ENCODE peak calls at places on chromosome 9, in four cellular contexts. T is stimulated activated naive CD8-positive, alpha-beta T cell treated with anti-CD3 and anti-CD28 coated beads, Interleukin-15, Interleukin-2, amounts not matched to agents 100 U/mL and 50 U/mL, for 24 hours; A is hepatic stellate cell; M is T-helper 9 cell. Y is an unnamed sample.

GRCh38 chr9:126420643-126421564 is 94.3 kb downstream of the MVB12B start:
- DNase-seq in T (no peak), A (no peak), M (no peak), Y (no peak)

GRCh38 chr9:93086445-93087224 is 9.4 kb upstream of the CARD19 start:
- DNase-seq in T (no peak), A (no peak), M (no peak), Y (no peak)

GRCh38 chr9:131645078-131645776 is 94.6 kb downstream of the RAPGEF1 start:
- DNase-seq in T (no peak), A (peak; percentile 19), M (no peak), Y (no peak)

GRCh38 chr9:101727621-101728524 is 10.6 kb downstream of the GRIN3A start:
- DNase-seq in T (peak; percentile 14), A (no peak), M (no peak), Y (peak; percentile 13)

GRCh38 chr9:117768740-117769400 is 64.7 kb downstream of the TLR4 start:
- DNase-seq in T (no peak), A (no peak), M (no peak), Y (no peak)

GRCh38 chr9:124686918-124687317 is 84.2 kb downstream of the NR6A1 start:
- DNase-seq in T (no peak), A (no peak), M (no peak), Y (no peak)

GRCh38 chr9:137429974-137430722 is 7.0 kb downstream of the NOXA1 start:
- DNase-seq in T (no peak), A (no peak), M (no peak), Y (no peak)

GRCh38 chr9:129868571-129869486 is 33.6 kb downstream of the USP20 start:
- DNase-seq in T (peak; percentile 81), A (no peak), M (peak; percentile 87), Y (no peak)

GRCh38 chr9:83569326-83569725 is 31.1 kb upstream of the FRMD3 start:
- DNase-seq in T (no peak), A (no peak), M (no peak), Y (peak; percentile 38)

GRCh38 chr9:14561929-14562386 is 131.3 kb downstream of the ZDHHC21 start:
- DNase-seq in T (no peak), A (no peak), M (no peak), Y (no peak)

GRCh38 chr9:114130141-114130540 is 25.2 kb upstream of the COL27A1 start:
- DNase-seq in T (no peak), A (no peak), M (no peak), Y (no peak)

GRCh38 chr9:121885345-121885901 is 207.7 kb downstream of the TTLL11 start:
- DNase-seq in T (no peak), A (no peak), M (no peak), Y (no peak)

GRCh38 chr9:83012578-83013260 is 50.2 kb downstream of the RASEF start:
- DNase-seq in T (no peak), A (no peak), M (no peak), Y (no peak)

GRCh38 chr9:16029056-16029615 is 476.3 kb downstream of the CCDC171 start:
- DNase-seq in T (no peak), A (no peak), M (no peak), Y (no peak)

Y was measured in KBM-7.